ENCODE peak calls at places on chromosomes 11 and 22, in ten cellular contexts. D, J, B, O, Z, F, Q, E, U and T are unnamed samples.

GRCh38 chr22:46085831-46086576 is 64.3 kb upstream of the PPARA start:
- DNase-seq in D (no peak), J (peak; percentile 90), B (no peak), O (peak; percentile 58), Z (peak; percentile 87), F (peak; percentile 93), Q (peak; percentile 88), E (peak; percentile 95), U (peak; percentile 90), T (peak; percentile 83)

GRCh38 chr22:22076937-22077703 is 94.5 kb upstream of the TOP3B start:
- DNase-seq in D (no peak), J (no peak), B (no peak), O (no peak), Z (no peak), F (no peak), Q (no peak), E (no peak), U (no peak), T (no peak)

GRCh38 chr22:30202531-30203006 is 44.0 kb downstream of the LIF start:
- DNase-seq in D (no peak), J (no peak), B (no peak), O (no peak), Z (peak; percentile 81), F (peak; percentile 77), Q (no peak), E (no peak), U (no peak), T (peak; percentile 37)

GRCh38 chr11:119723243-119723951 is 5.6 kb downstream of the NECTIN1 start:
- DNase-seq in D (no peak), J (no peak), B (no peak), O (no peak), Z (no peak), F (no peak), Q (no peak), E (no peak), U (no peak), T (no peak)

GRCh38 chr11:94379619-94380018 is 21.6 kb downstream of the GPR83 start:
- DNase-seq in D (no peak), J (no peak), B (no peak), O (no peak), Z (no peak), F (no peak), Q (no peak), E (no peak), U (no peak), T (no peak)

GRCh38 chr11:6387811-6388599 is 2.3 kb upstream of the SMPD1 start:
- DNase-seq in D (peak; percentile 51), J (peak; percentile 53), B (no peak), O (no peak), Z (no peak), F (no peak), Q (no peak), E (no peak), U (no peak), T (no peak)

GRCh38 chr11:1807628-1807995 is 27.2 kb upstream of the SYT8 start:
- DNase-seq in D (no peak), J (peak; percentile 32), B (no peak), O (no peak), Z (no peak), F (no peak), Q (no peak), E (no peak), U (no peak), T (no peak)

GRCh38 chr11:130383363-130384168 is 44.8 kb downstream of the ADAMTS8 start:
- DNase-seq in D (peak; percentile 44), J (no peak), B (no peak), O (no peak), Z (no peak), F (no peak), Q (no peak), E (no peak), U (no peak), T (no peak)

GRCh38 chr11:109203176-109203575 is 218.8 kb upstream of the C11orf87 start:
- DNase-seq in D (no peak), J (no peak), B (no peak), O (no peak), Z (no peak), F (no peak), Q (no peak), E (no peak), U (no peak), T (no peak)

GRCh38 chr11:74299000-74299399 is 12.4 kb downstream of the P4HA3 start:
- DNase-seq in D (no peak), J (no peak), B (no peak), O (no peak), Z (no peak), F (no peak), Q (no peak), E (no peak), U (no peak), T (no peak)

GRCh38 chr22:45602004-45602733 is 69.5 kb upstream of the ATXN10 start:
- DNase-seq in D (no peak), J (no peak), B (no peak), O (no peak), Z (no peak), F (no peak), Q (no peak), E (no peak), U (peak; percentile 53), T (no peak)

GRCh38 chr11:94845622-94846021 is 77.5 kb downstream of the AMOTL1 start:
- DNase-seq in D (peak; percentile 48), J (peak; percentile 26), B (no peak), O (no peak), Z (peak; percentile 78), F (no peak), Q (no peak), E (no peak), U (peak; percentile 74), T (no peak)

GRCh38 chr11:74683941-74684481 is 47.2 kb downstream of the CHRDL2 start:
- DNase-seq in D (no peak), J (no peak), B (no peak), O (no peak), Z (no peak), F (no peak), Q (no peak), E (peak; percentile 62), U (peak; percentile 65), T (no peak)

GRCh38 chr22:32548039-32548438 is 73.4 kb downstream of the FBXO7 start:
- DNase-seq in D (no peak), J (no peak), B (no peak), O (no peak), Z (no peak), F (no peak), Q (no peak), E (peak; percentile 16), U (peak; percentile 52), T (no peak)

GRCh38 chr22:32546480-32546879 is 71.9 kb downstream of the FBXO7 start:
- DNase-seq in D (no peak), J (no peak), B (no peak), O (no peak), Z (no peak), F (no peak), Q (no peak), E (peak; percentile 57), U (peak; percentile 59), T (no peak)

GRCh38 chr22:32546935-32547334 is 72.3 kb downstream of the FBXO7 start:
- DNase-seq in D (no peak), J (no peak), B (no peak), O (no peak), Z (no peak), F (no peak), Q (no peak), E (peak; percentile 34), U (peak; percentile 32), T (no peak)

GRCh38 chr22:32544953-32545558 is 70.4 kb downstream of the FBXO7 start:
- DNase-seq in D (no peak), J (no peak), B (no peak), O (no peak), Z (no peak), F (no peak), Q (no peak), E (peak; percentile 35), U (peak; percentile 54), T (no peak)

GRCh38 chr22:32545801-32546200 is 71.2 kb downstream of the FBXO7 start:
- DNase-seq in D (peak; percentile 69), J (no peak), B (no peak), O (no peak), Z (no peak), F (no peak), Q (no peak), E (peak; percentile 54), U (peak; percentile 62), T (no peak)
- TF ChIP-seq EP300 in D (peak; percentile 21), J (no peak), B (no peak), O (no peak), Z (no peak), F (no peak), Q (no peak), E (no peak), U (no peak), T (no peak)

GRCh38 chr11:118176400-118177134 is at the start of gene SCN2B:
- DNase-seq in D (no peak), J (no peak), B (no peak), O (no peak), Z (no peak), F (no peak), Q (no peak), E (no peak), U (no peak), T (no peak)
- H3K4me3 ChIP-seq in D (no peak within 1 kb of the TSS), J (no peak within 1 kb of the TSS), B (no peak within 1 kb of the TSS), O (peak within 1 kb of the TSS; percentile 26), Z (peak within 1 kb of the TSS; percentile 27), F (peak within 1 kb of the TSS; percentile 16), Q (peak within 1 kb of the TSS; percentile 23), E (peak within 1 kb of the TSS; percentile 29), U (peak within 1 kb of the TSS; percentile 18), T (peak within 1 kb of the TSS; percentile 33)

GRCh38 chr22:21013742-21014201 is 1.2 kb upstream of the P2RX6 start:
- DNase-seq in D (no peak), J (no peak), B (no peak), O (no peak), Z (no peak), F (no peak), Q (peak; percentile 85), E (no peak), U (no peak), T (no peak)
- TF ChIP-seq CTCF in D (no peak), J (no peak), B (no peak), O (no peak), Z (no peak), F (no peak), Q (no peak), E (no peak), U (no peak), T (no peak)

GRCh38 chr11:69325446-69325845 is 31.5 kb downstream of the MYEOV start:
- DNase-seq in D (no peak), J (no peak), B (no peak), O (no peak), Z (peak; percentile 9), F (no peak), Q (no peak), E (peak; percentile 69), U (peak; percentile 18), T (no peak)

GRCh38 chr11:69327741-69328191 is 33.8 kb downstream of the MYEOV start:
- DNase-seq in D (no peak), J (no peak), B (no peak), O (no peak), Z (peak; percentile 8), F (no peak), Q (no peak), E (peak; percentile 61), U (peak; percentile 33), T (no peak)

GRCh38 chr11:69330330-69330729 is 36.4 kb downstream of the MYEOV start:
- DNase-seq in D (no peak), J (no peak), B (no peak), O (no peak), Z (no peak), F (no peak), Q (no peak), E (no peak), U (no peak), T (no peak)

GRCh38 chr11:69328231-69328630 is 34.3 kb downstream of the MYEOV start:
- DNase-seq in D (no peak), J (no peak), B (no peak), O (no peak), Z (peak; percentile 20), F (no peak), Q (no peak), E (peak; percentile 43), U (peak; percentile 25), T (no peak)

GRCh38 chr11:69326622-69327219 is 32.8 kb downstream of the MYEOV start:
- DNase-seq in D (no peak), J (no peak), B (no peak), O (no peak), Z (peak; percentile 10), F (no peak), Q (no peak), E (peak; percentile 52), U (peak; percentile 18), T (no peak)
- TF ChIP-seq EP300 in D (no peak), J (no peak), B (no peak), O (no peak), Z (no peak), F (no peak), Q (no peak), E (no peak), U (no peak), T (no peak)